ENCODE peak calls at places on chromosome 22, in four cellular contexts. One of them, this sample, is unnamed.

GRCh38 chr22:49228431-49229037 is 599.1 kb downstream of the BRD1 start:
- DNase-seq in fibroblast of lung: no peak
- DNase-seq in GM23338: no peak
- DNase-seq in PC-3: no peak
- DNase-seq in this sample: no peak

GRCh38 chr22:31275018-31275417 is 17.3 kb downstream of the PIK3IP1 start:
- DNase-seq in PC-3: no peak
- DNase-seq in GM23338: no peak
- DNase-seq in fibroblast of lung: no peak
- DNase-seq in this sample: no peak

GRCh38 chr22:47318041-47318737 is 555.7 kb downstream of the TBC1D22A start:
- DNase-seq in fibroblast of lung: no peak
- DNase-seq in GM23338: no peak
- DNase-seq in PC-3: no peak
- DNase-seq in this sample: no peak

GRCh38 chr22:49824185-49824925 is 3.3 kb downstream of the BRD1 start:
- DNase-seq in GM23338: no peak
- DNase-seq in PC-3: no peak
- DNase-seq in fibroblast of lung: no peak
- DNase-seq in this sample: no peak

GRCh38 chr22:44269757-44270555 is 42.8 kb downstream of the SHISAL1 start:
- DNase-seq in fibroblast of lung: no peak
- DNase-seq in GM23338: no peak
- DNase-seq in PC-3: no peak
- DNase-seq in this sample: no peak

GRCh38 chr22:45671051-45671782 is 417 bp upstream of the ATXN10 start:
- DNase-seq in GM23338: peak; percentile 96
- DNase-seq in PC-3: no peak
- DNase-seq in fibroblast of lung: no peak
- DNase-seq in this sample: no peak

GRCh38 chr22:36562261-36562835 is 33.4 kb upstream of the EIF3D start:
- DNase-seq in GM23338: no peak
- DNase-seq in fibroblast of lung: peak; percentile 48
- DNase-seq in PC-3: peak; percentile 59
- DNase-seq in this sample: no peak

GRCh38 chr22:50034126-50035081 is 21.8 kb upstream of the IL17REL start:
- DNase-seq in PC-3: no peak
- DNase-seq in GM23338: no peak
- DNase-seq in fibroblast of lung: no peak
- DNase-seq in this sample: no peak

GRCh38 chr22:44930711-44931035 is 79.1 kb downstream of the PHF21B start:
- DNase-seq in GM23338: no peak
- DNase-seq in PC-3: no peak
- DNase-seq in fibroblast of lung: no peak
- DNase-seq in this sample: no peak

GRCh38 chr22:26756675-26757293 is 99.4 kb downstream of the MIAT start:
- DNase-seq in PC-3: peak; percentile 37
- DNase-seq in fibroblast of lung: peak; percentile 89
- DNase-seq in GM23338: peak; percentile 84
- DNase-seq in this sample: no peak

GRCh38 chr22:47160141-47160541 is 397.7 kb downstream of the TBC1D22A start:
- DNase-seq in PC-3: no peak
- DNase-seq in fibroblast of lung: no peak
- DNase-seq in GM23338: no peak
- DNase-seq in this sample: no peak

GRCh38 chr22:19466126-19466716 is 12.8 kb downstream of the UFD1 start:
- DNase-seq in PC-3: no peak
- DNase-seq in fibroblast of lung: no peak
- DNase-seq in GM23338: no peak
- DNase-seq in this sample: no peak

GRCh38 chr22:46542011-46542985 is 4.9 kb upstream of the CELSR1 start:
- DNase-seq in PC-3: peak; percentile 70
- DNase-seq in fibroblast of lung: peak; percentile 53
- DNase-seq in GM23338: peak; percentile 87
- DNase-seq in this sample: peak; percentile 71

GRCh38 chr22:35231585-35232084 is 25.7 kb upstream of the HMGXB4 start:
- DNase-seq in GM23338: peak; percentile 91
- DNase-seq in fibroblast of lung: peak; percentile 52
- DNase-seq in PC-3: peak; percentile 79
- DNase-seq in this sample: peak; percentile 83

GRCh38 chr22:44088976-44089570 is 65.0 kb downstream of the PARVB start:
- DNase-seq in fibroblast of lung: peak; percentile 90
- DNase-seq in GM23338: no peak
- DNase-seq in PC-3: no peak
- DNase-seq in this sample: no peak

GRCh38 chr22:35023692-35024363 is 42.1 kb upstream of the ISX start:
- DNase-seq in PC-3: peak; percentile 44
- DNase-seq in fibroblast of lung: peak; percentile 6
- DNase-seq in GM23338: peak; percentile 92
- DNase-seq in this sample: peak; percentile 58

GRCh38 chr22:32531228-32531627 is 56.6 kb downstream of the FBXO7 start:
- DNase-seq in fibroblast of lung: peak; percentile 32
- DNase-seq in PC-3: no peak
- DNase-seq in GM23338: no peak
- DNase-seq in this sample: no peak

GRCh38 chr22:32446321-32446720 is 17.9 kb downstream of the BPIFC start:
- DNase-seq in fibroblast of lung: no peak
- DNase-seq in GM23338: no peak
- DNase-seq in PC-3: peak; percentile 46
- DNase-seq in this sample: no peak

GRCh38 chr22:37639070-37639760 is at the start of gene SH3BP1:
- DNase-seq in PC-3: peak; percentile 46
- DNase-seq in fibroblast of lung: peak; percentile 21
- DNase-seq in GM23338: peak; percentile 87
- DNase-seq in this sample: peak; percentile 67

GRCh38 chr22:30252411-30253204 is 6.0 kb upstream of the LIF start:
- DNase-seq in PC-3: peak; percentile 86
- DNase-seq in GM23338: peak; percentile 47
- DNase-seq in fibroblast of lung: no peak
- DNase-seq in this sample: no peak

GRCh38 chr22:50696799-50697561 is 24.4 kb downstream of the SHANK3 start:
- DNase-seq in GM23338: peak; percentile 74
- DNase-seq in PC-3: peak; percentile 8
- DNase-seq in fibroblast of lung: no peak
- DNase-seq in this sample: no peak

GRCh38 chr22:35467788-35468187 is 67.8 kb downstream of the MCM5 start:
- DNase-seq in GM23338: peak; percentile 36
- DNase-seq in PC-3: no peak
- DNase-seq in fibroblast of lung: peak; percentile 32
- DNase-seq in this sample: no peak

GRCh38 chr22:50276143-50276542 is 6.0 kb upstream of the MAPK11 start:
- DNase-seq in PC-3: peak; percentile 16
- DNase-seq in GM23338: peak; percentile 71
- DNase-seq in fibroblast of lung: peak; percentile 51
- DNase-seq in this sample: peak; percentile 86

GRCh38 chr22:45407793-45408192 is 5.6 kb downstream of the SMC1B start:
- DNase-seq in PC-3: no peak
- DNase-seq in fibroblast of lung: no peak
- DNase-seq in GM23338: no peak
- DNase-seq in this sample: no peak

GRCh38 chr22:30843245-30843644 is 125.3 kb downstream of the MORC2 start:
- DNase-seq in fibroblast of lung: peak; percentile 78
- DNase-seq in GM23338: no peak
- DNase-seq in PC-3: peak; percentile 69
- DNase-seq in this sample: no peak

GRCh38 chr22:28424427-28425080 is 255.1 kb downstream of the TTC28 start:
- DNase-seq in fibroblast of lung: peak; percentile 60
- DNase-seq in GM23338: no peak
- DNase-seq in PC-3: peak; percentile 68
- DNase-seq in this sample: no peak

GRCh38 chr22:28430656-28431055 is 249.0 kb downstream of the TTC28 start:
- DNase-seq in PC-3: no peak
- DNase-seq in fibroblast of lung: peak; percentile 14
- DNase-seq in GM23338: no peak
- DNase-seq in this sample: no peak

GRCh38 chr22:28425211-28425610 is 254.4 kb downstream of the TTC28 start:
- DNase-seq in PC-3: peak; percentile 11
- DNase-seq in GM23338: no peak
- DNase-seq in fibroblast of lung: no peak
- DNase-seq in this sample: no peak

GRCh38 chr22:28426346-28427132 is 253.1 kb downstream of the TTC28 start:
- DNase-seq in GM23338: no peak
- DNase-seq in fibroblast of lung: peak; percentile 79
- DNase-seq in PC-3: no peak
- DNase-seq in this sample: no peak

GRCh38 chr22:28429711-28430110 is 249.9 kb downstream of the TTC28 start:
- DNase-seq in GM23338: no peak
- DNase-seq in fibroblast of lung: peak; percentile 75
- DNase-seq in PC-3: no peak
- DNase-seq in this sample: no peak
- H2AFZ ChIP-seq in GM23338: no peak overlapping the region
- H2AFZ ChIP-seq in fibroblast of lung: no peak overlapping the region
- H2AFZ ChIP-seq in PC-3: no peak overlapping the region
- H2AFZ ChIP-seq in this sample: no peak overlapping the region

GRCh38 chr22:39778055-39778454 is 115.5 kb downstream of the ENTHD1 start:
- DNase-seq in fibroblast of lung: no peak
- DNase-seq in GM23338: no peak
- DNase-seq in PC-3: no peak
- DNase-seq in this sample: no peak
- H2AFZ ChIP-seq in fibroblast of lung: no peak overlapping the region
- H2AFZ ChIP-seq in GM23338: no peak overlapping the region
- H2AFZ ChIP-seq in PC-3: no peak overlapping the region
- H2AFZ ChIP-seq in this sample: no peak overlapping the region

DNA sequence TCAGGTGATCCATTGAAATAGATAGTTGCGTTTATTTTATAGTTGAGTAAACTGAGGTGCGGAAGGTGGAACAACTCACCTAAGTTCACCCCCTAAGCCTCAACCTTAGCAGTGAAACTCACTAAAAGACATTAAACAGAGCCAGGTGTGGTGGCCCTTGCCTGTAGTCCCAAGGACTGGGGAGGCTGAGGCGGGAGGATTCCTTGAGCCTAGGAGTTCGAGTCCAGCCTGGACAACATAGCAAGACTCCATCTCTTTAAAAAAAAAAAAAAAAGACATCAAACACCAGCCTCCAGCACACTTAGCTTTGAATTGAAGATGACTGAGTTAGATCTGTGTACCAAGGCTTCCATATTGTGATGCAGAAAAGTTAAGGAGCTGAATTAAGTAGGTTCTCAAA is 845 bp upstream of the RAB36 start:
- DNase-seq in PC-3: no peak
- DNase-seq in fibroblast of lung: no peak
- DNase-seq in GM23338: no peak
- DNase-seq in this sample: no peak
- H2AFZ ChIP-seq in PC-3: peak overlapping the region; percentile 86
- H2AFZ ChIP-seq in fibroblast of lung: no peak overlapping the region
- H2AFZ ChIP-seq in GM23338: no peak overlapping the region
- H2AFZ ChIP-seq in this sample: peak overlapping the region; percentile 92

DNA sequence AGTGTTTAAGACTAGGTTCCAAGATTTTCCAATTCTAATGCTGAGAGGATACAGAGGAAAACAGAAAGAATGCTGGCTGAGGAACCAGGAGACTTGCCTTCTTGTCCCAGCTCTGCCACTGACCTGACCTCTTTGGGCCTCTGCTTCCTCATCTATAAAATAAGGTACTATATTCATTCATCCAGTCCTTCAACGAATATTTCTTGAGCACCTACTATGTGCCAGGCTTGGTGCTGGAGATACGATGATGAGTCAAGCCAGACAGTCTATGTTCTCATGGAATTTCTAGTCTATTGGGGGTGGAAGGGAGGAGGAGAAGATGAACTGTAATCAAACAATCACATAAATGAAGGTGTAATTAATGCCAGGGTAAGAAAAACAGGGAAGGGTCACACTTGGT is 27.8 kb upstream of the UPB1 start:
- DNase-seq in fibroblast of lung: no peak
- DNase-seq in GM23338: no peak
- DNase-seq in PC-3: no peak
- DNase-seq in this sample: no peak
- H2AFZ ChIP-seq in fibroblast of lung: no peak overlapping the region
- H2AFZ ChIP-seq in GM23338: no peak overlapping the region
- H2AFZ ChIP-seq in PC-3: no peak overlapping the region
- H2AFZ ChIP-seq in this sample: no peak overlapping the region

GRCh38 chr22:17257091-17257490 is 37.9 kb upstream of the ADA2 start:
- DNase-seq in PC-3: no peak
- DNase-seq in GM23338: peak; percentile 51
- DNase-seq in fibroblast of lung: no peak
- DNase-seq in this sample: no peak
- H2AFZ ChIP-seq in PC-3: no peak overlapping the region
- H2AFZ ChIP-seq in GM23338: no peak overlapping the region
- H2AFZ ChIP-seq in fibroblast of lung: no peak overlapping the region
- H2AFZ ChIP-seq in this sample: peak overlapping the region; percentile 82

DNA sequence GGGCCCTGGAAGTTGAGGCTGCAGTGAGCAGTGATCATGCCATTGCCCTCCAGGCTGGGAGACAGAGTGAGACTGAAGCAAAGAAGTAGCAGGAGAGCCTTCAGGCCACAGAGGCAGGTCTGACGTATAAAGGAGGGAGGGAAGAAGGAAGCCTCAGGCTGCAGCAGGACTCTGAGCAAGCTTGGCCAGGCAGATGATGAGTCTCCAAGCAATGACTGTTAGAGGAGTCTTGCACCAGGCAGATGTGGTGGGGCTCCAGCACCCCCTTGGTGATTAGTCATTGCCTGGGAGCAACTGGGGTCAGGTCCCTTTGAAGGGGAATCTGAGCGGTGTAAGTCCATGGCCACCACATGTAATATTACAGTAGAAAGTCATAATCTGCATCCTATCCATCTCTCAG is 36.6 kb upstream of the NFAM1 start:
- DNase-seq in GM23338: no peak
- DNase-seq in PC-3: no peak
- DNase-seq in fibroblast of lung: peak; percentile 14
- DNase-seq in this sample: no peak
- H2AFZ ChIP-seq in GM23338: no peak overlapping the region
- H2AFZ ChIP-seq in PC-3: no peak overlapping the region
- H2AFZ ChIP-seq in fibroblast of lung: no peak overlapping the region
- H2AFZ ChIP-seq in this sample: no peak overlapping the region

GRCh38 chr22:41446639-41447434 is at the start of gene TOB2:
- DNase-seq in fibroblast of lung: peak; percentile 96
- DNase-seq in GM23338: peak; percentile 97
- DNase-seq in PC-3: peak; percentile 87
- DNase-seq in this sample: peak; percentile 98
- H2AFZ ChIP-seq in fibroblast of lung: peak within 1 kb of the TSS; percentile 54
- H2AFZ ChIP-seq in GM23338: no peak within 1 kb of the TSS
- H2AFZ ChIP-seq in PC-3: peak within 1 kb of the TSS; percentile 84
- H2AFZ ChIP-seq in this sample: peak within 1 kb of the TSS; percentile 3

GRCh38 chr22:39077513-39077840 is 402 bp downstream of the APOBEC3G start:
- DNase-seq in GM23338: no peak
- DNase-seq in fibroblast of lung: no peak
- DNase-seq in PC-3: no peak
- DNase-seq in this sample: no peak
- H2AFZ ChIP-seq in GM23338: no peak overlapping the region
- H2AFZ ChIP-seq in fibroblast of lung: peak overlapping the region; percentile 69
- H2AFZ ChIP-seq in PC-3: no peak overlapping the region
- H2AFZ ChIP-seq in this sample: peak overlapping the region; percentile 15

GRCh38 chr22:39363751-39364484 is 14.1 kb downstream of the SYNGR1 start:
- DNase-seq in fibroblast of lung: no peak
- DNase-seq in GM23338: no peak
- DNase-seq in PC-3: no peak
- DNase-seq in this sample: no peak
- H2AFZ ChIP-seq in fibroblast of lung: no peak overlapping the region
- H2AFZ ChIP-seq in GM23338: no peak overlapping the region
- H2AFZ ChIP-seq in PC-3: no peak overlapping the region
- H2AFZ ChIP-seq in this sample: no peak overlapping the region

GRCh38 chr22:39291501-39291900 is 27.9 kb downstream of the RPL3 start:
- DNase-seq in GM23338: no peak
- DNase-seq in fibroblast of lung: no peak
- DNase-seq in PC-3: no peak
- DNase-seq in this sample: no peak
- H2AFZ ChIP-seq in GM23338: no peak overlapping the region
- H2AFZ ChIP-seq in fibroblast of lung: no peak overlapping the region
- H2AFZ ChIP-seq in PC-3: no peak overlapping the region
- H2AFZ ChIP-seq in this sample: no peak overlapping the region

This sample was measured in OCI-LY7.